ENCODE peak calls at places on chromosomes 13 and 19, in nine cellular contexts. W, F, B, A, I, S, Z, U and V are unnamed samples.

GRCh38 chr13:79692846-79693245 is 211.9 kb downstream of the NDFIP2 start:
- DNase-seq in W (no peak), F (no peak), B (no peak), A (no peak), I (no peak), S (no peak), Z (peak), U (peak), V (no peak)

GRCh38 chr13:60448907-60449510 is 52.0 kb downstream of the TDRD3 start:
- DNase-seq in W (peak), F (peak), B (no peak), A (no peak), I (peak), S (no peak), Z (peak), U (peak), V (peak)

GRCh38 chr19:44684892-44685847 is 13.8 kb upstream of the CEACAM16 start:
- DNase-seq in W (no peak), F (peak), B (no peak), A (no peak), I (peak), S (no peak), Z (peak), U (peak), V (peak)

GRCh38 chr13:80338781-80339577 is 1.9 kb downstream of the SPRY2 start:
- DNase-seq in W (peak), F (peak), B (no peak), A (no peak), I (peak), S (peak), Z (peak), U (peak), V (peak)

GRCh38 chr13:111371211-111371610 is 50.8 kb downstream of the TEX29 start:
- DNase-seq in W (no peak), F (peak), B (no peak), A (no peak), I (no peak), S (no peak), Z (no peak), U (peak), V (peak)

GRCh38 chr13:112510002-112510780 is 77.8 kb downstream of the TUBGCP3 start:
- DNase-seq in W (peak), F (peak), B (no peak), A (no peak), I (peak), S (no peak), Z (peak), U (peak), V (peak)

GRCh38 chr19:48480151-48480475 is 10.9 kb downstream of the CYTH2 start:
- DNase-seq in W (no peak), F (no peak), B (no peak), A (no peak), I (peak), S (no peak), Z (no peak), U (no peak), V (no peak)

GRCh38 chr19:53549354-53549753 is 11.4 kb downstream of the ZNF331 start:
- DNase-seq in W (no peak), F (peak), B (no peak), A (no peak), I (peak), S (no peak), Z (peak), U (peak), V (peak)

GRCh38 chr19:888615-889385 is 4.2 kb downstream of the MED16 start:
- DNase-seq in W (no peak), F (no peak), B (no peak), A (peak), I (no peak), S (no peak), Z (no peak), U (no peak), V (no peak)

GRCh38 chr13:32023096-32023495 is 8.5 kb upstream of the FRY start:
- DNase-seq in W (no peak), F (no peak), B (no peak), A (no peak), I (no peak), S (no peak), Z (no peak), U (no peak), V (no peak)

GRCh38 chr19:43526884-43527859 is at the start of gene ETHE1:
- DNase-seq in W (peak), F (peak), B (peak), A (peak), I (peak), S (peak), Z (no peak), U (peak), V (peak)

GRCh38 chr13:33316890-33317289 is 31.3 kb upstream of the STARD13 start:
- DNase-seq in W (no peak), F (peak), B (no peak), A (no peak), I (no peak), S (no peak), Z (no peak), U (no peak), V (peak)

GRCh38 chr13:51488212-51488611 is 35.4 kb upstream of the INTS6 start:
- DNase-seq in W (no peak), F (no peak), B (no peak), A (no peak), I (no peak), S (no peak), Z (no peak), U (no peak), V (no peak)

GRCh38 chr19:15379083-15379995 is at the start of gene AKAP8:
- DNase-seq in W (peak), F (peak), B (peak), A (peak), I (peak), S (peak), Z (peak), U (peak), V (peak)

GRCh38 chr13:33228645-33229445 is 56.7 kb downstream of the STARD13 start:
- DNase-seq in W (no peak), F (peak), B (no peak), A (no peak), I (peak), S (no peak), Z (peak), U (peak), V (peak)

GRCh38 chr19:1310853-1311180 is 25.1 kb downstream of the EFNA2 start:
- DNase-seq in W (no peak), F (no peak), B (no peak), A (no peak), I (no peak), S (no peak), Z (no peak), U (no peak), V (no peak)

GRCh38 chr13:107867701-107868661 is 347.4 kb downstream of the LIG4 start:
- DNase-seq in W (peak), F (peak), B (peak), A (no peak), I (peak), S (no peak), Z (no peak), U (peak), V (no peak)

GRCh38 chr19:35738887-35739229 is 3.4 kb downstream of the IGFLR1 start:
- DNase-seq in W (no peak), F (no peak), B (no peak), A (no peak), I (no peak), S (no peak), Z (no peak), U (no peak), V (no peak)

GRCh38 chr13:78978381-78978998 is 319.5 kb upstream of the OBI1 start:
- DNase-seq in W (peak), F (peak), B (peak), A (no peak), I (peak), S (no peak), Z (peak), U (peak), V (peak)

GRCh38 chr13:39133781-39134180 is 95.5 kb downstream of the NHLRC3 start:
- DNase-seq in W (no peak), F (no peak), B (no peak), A (no peak), I (no peak), S (no peak), Z (no peak), U (no peak), V (no peak)

GRCh38 chr13:75550159-75550567 is 572 bp downstream of the UCHL3 start:
- DNase-seq in W (peak), F (peak), B (no peak), A (no peak), I (peak), S (no peak), Z (no peak), U (peak), V (peak)

GRCh38 chr13:70541451-70541850 is 433.2 kb upstream of the KLHL1 start:
- DNase-seq in W (no peak), F (no peak), B (no peak), A (no peak), I (no peak), S (no peak), Z (no peak), U (no peak), V (no peak)

GRCh38 chr19:45790942-45791341 is 1.7 kb downstream of the DMWD start:
- DNase-seq in W (no peak), F (no peak), B (no peak), A (no peak), I (no peak), S (no peak), Z (no peak), U (no peak), V (no peak)

GRCh38 chr13:49314344-49314882 is 66.7 kb downstream of the CDADC1 start:
- DNase-seq in W (no peak), F (peak), B (no peak), A (no peak), I (no peak), S (no peak), Z (no peak), U (no peak), V (no peak)

GRCh38 chr19:43781630-43782310 is 997 bp upstream of the KCNN4 start:
- DNase-seq in W (no peak), F (no peak), B (no peak), A (no peak), I (no peak), S (no peak), Z (no peak), U (no peak), V (no peak)

GRCh38 chr13:42594577-42595571 is 20.9 kb downstream of the TNFSF11 start:
- DNase-seq in W (peak), F (peak), B (peak), A (peak), I (peak), S (no peak), Z (peak), U (peak), V (peak)

GRCh38 chr13:40668335-40668734 is 1.9 kb upstream of the FOXO1 start:
- DNase-seq in W (peak), F (no peak), B (no peak), A (peak), I (peak), S (no peak), Z (no peak), U (peak), V (no peak)

GRCh38 chr19:49017666-49018351 is 918 bp upstream of the LHB start:
- DNase-seq in W (peak), F (peak), B (no peak), A (peak), I (peak), S (no peak), Z (no peak), U (peak), V (peak)

GRCh38 chr19:3525052-3525451 is 13.9 kb upstream of the TEKTIP1 start:
- DNase-seq in W (no peak), F (no peak), B (no peak), A (no peak), I (no peak), S (no peak), Z (no peak), U (no peak), V (no peak)